ENCODE peak calls at places on chromosomes 7 and 10, in six cellular contexts. T is breast epithelium, X is Calu3, O is endothelial cell, F is heart left ventricle, I is A549. E is an unnamed sample.

GRCh38 chr10:103395754-103396066 is 565 bp downstream of the ATP5MK start:
- DNase-seq in T (no peak), X (no peak), O (no peak), F (no peak), I (peak), E (no peak)

GRCh38 chr7:116671681-116672595 is at the start of gene MET:
- DNase-seq in T (peak), X (peak), O (peak), F (peak), I (peak), E (peak)

GRCh38 chr10:110919349-110919931 is at the start of gene SHOC2:
- DNase-seq in T (peak), X (peak), O (peak), F (peak), I (no peak), E (peak)

GRCh38 chr7:45036801-45037200 is 36.8 kb downstream of the CCM2 start:
- DNase-seq in T (no peak), X (no peak), O (no peak), F (no peak), I (no peak), E (no peak)

GRCh38 chr7:108423089-108423989 is 32.9 kb downstream of the NRCAM start:
- DNase-seq in T (no peak), X (no peak), O (no peak), F (no peak), I (no peak), E (no peak)

GRCh38 chr7:104207348-104207730 is 474 bp downstream of the ORC5 start:
- DNase-seq in T (no peak), X (no peak), O (peak), F (no peak), I (peak), E (no peak)

GRCh38 chr10:24893127-24893526 is 59.3 kb downstream of the PRTFDC1 start:
- DNase-seq in T (no peak), X (no peak), O (no peak), F (no peak), I (no peak), E (no peak)

GRCh38 chr7:124124201-124124600 is 91.3 kb upstream of the TMEM229A start:
- DNase-seq in T (no peak), X (no peak), O (no peak), F (no peak), I (no peak), E (no peak)

GRCh38 chr7:82810558-82811259 is 352.0 kb downstream of the PCLO start:
- DNase-seq in T (no peak), X (peak), O (peak), F (no peak), I (peak), E (no peak)

GRCh38 chr7:90570373-90570959 is 25.7 kb upstream of the CDK14 start:
- DNase-seq in T (no peak), X (no peak), O (no peak), F (no peak), I (no peak), E (no peak)

GRCh38 chr10:44963772-44964633 is 4.4 kb downstream of the RASSF4 start:
- DNase-seq in T (peak), X (peak), O (no peak), F (peak), I (no peak), E (peak)

GRCh38 chr10:10605551-10606081 is 412.1 kb upstream of the CELF2 start:
- DNase-seq in T (no peak), X (no peak), O (no peak), F (no peak), I (no peak), E (no peak)

GRCh38 chr7:95045236-95045923 is 138.0 kb downstream of the PPP1R9A start:
- DNase-seq in T (no peak), X (peak), O (no peak), F (no peak), I (peak), E (no peak)

GRCh38 chr7:69180662-69181061 is 417.6 kb upstream of the AUTS2 start:
- DNase-seq in T (no peak), X (no peak), O (no peak), F (no peak), I (no peak), E (no peak)

GRCh38 chr7:139500770-139501138 is 17.3 kb upstream of the KLRG2 start:
- DNase-seq in T (no peak), X (no peak), O (no peak), F (no peak), I (no peak), E (no peak)

GRCh38 chr7:139509535-139509934 is 13.9 kb upstream of the CLEC2L start:
- DNase-seq in T (no peak), X (no peak), O (no peak), F (no peak), I (no peak), E (no peak)

GRCh38 chr7:139502226-139502625 is 18.8 kb upstream of the KLRG2 start:
- DNase-seq in T (no peak), X (no peak), O (no peak), F (no peak), I (no peak), E (no peak)

GRCh38 chr7:139505563-139505962 is 17.9 kb upstream of the CLEC2L start:
- DNase-seq in T (no peak), X (peak), O (peak), F (no peak), I (peak), E (peak)
- TF ChIP-seq CTCF in T (no peak), X (no peak), O (peak), F (peak), I (peak), E (peak)

GRCh38 chr7:37491919-37492694 is 43.4 kb upstream of the ELMO1 start:
- DNase-seq in T (no peak), X (no peak), O (peak), F (no peak), I (no peak), E (peak)
- TF ChIP-seq CTCF in T (no peak), X (no peak), O (peak), F (no peak), I (no peak), E (peak)

GRCh38 chr7:158351481-158351880 is 236.1 kb downstream of the PTPRN2 start:
- DNase-seq in T (no peak), X (no peak), O (no peak), F (no peak), I (no peak), E (no peak)

GRCh38 chr7:158356454-158356853 is 231.2 kb downstream of the PTPRN2 start:
- DNase-seq in T (no peak), X (no peak), O (no peak), F (no peak), I (no peak), E (no peak)

GRCh38 chr7:158354861-158355260 is 232.8 kb downstream of the PTPRN2 start:
- DNase-seq in T (no peak), X (no peak), O (no peak), F (no peak), I (no peak), E (no peak)

GRCh38 chr7:158355456-158356065 is 232.1 kb downstream of the PTPRN2 start:
- DNase-seq in T (no peak), X (no peak), O (no peak), F (no peak), I (peak), E (peak)

GRCh38 chr7:158353606-158354570 is 233.7 kb downstream of the PTPRN2 start:
- DNase-seq in T (no peak), X (no peak), O (no peak), F (no peak), I (peak), E (peak)
- TF ChIP-seq CTCF in T (no peak), X (no peak), O (no peak), F (peak), I (peak), E (peak)

GRCh38 chr7:113404245-113404644 is 285.9 kb upstream of the SMIM30 start:
- DNase-seq in T (no peak), X (no peak), O (peak), F (no peak), I (peak), E (peak)
- TF ChIP-seq CTCF in T (no peak), X (peak), O (peak), F (peak), I (peak), E (peak)

GRCh38 chr10:121592155-121592890 is 5.9 kb downstream of the FGFR2 start:
- DNase-seq in T (no peak), X (no peak), O (no peak), F (no peak), I (no peak), E (no peak)
- TF ChIP-seq CTCF in T (no peak), X (peak), O (peak), F (no peak), I (no peak), E (peak)

GRCh38 chr7:154888690-154889089 is 114.2 kb downstream of the PAXIP1 start:
- DNase-seq in T (no peak), X (no peak), O (no peak), F (no peak), I (no peak), E (no peak)

GRCh38 chr7:154886591-154886990 is 116.3 kb downstream of the PAXIP1 start:
- DNase-seq in T (no peak), X (no peak), O (no peak), F (no peak), I (no peak), E (no peak)

DNA sequence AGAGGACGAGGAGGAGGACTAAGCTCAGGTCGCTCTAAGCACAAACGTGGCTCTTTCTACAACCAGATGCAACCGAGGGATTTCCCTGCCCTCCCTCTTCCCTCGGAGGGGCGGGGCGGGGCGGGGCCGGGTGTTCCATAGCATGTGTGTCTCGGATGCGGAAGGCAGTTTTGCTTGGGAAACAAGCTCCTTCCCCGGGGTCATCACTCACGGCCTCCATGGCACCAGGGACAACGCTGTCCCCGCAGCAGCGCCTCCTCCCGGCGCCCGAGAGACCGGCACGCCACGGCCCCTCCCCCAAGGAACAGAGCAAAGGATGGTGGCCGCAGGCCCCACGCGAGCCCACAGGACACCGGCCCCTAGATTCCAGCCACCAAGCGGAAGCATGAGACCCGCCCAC is 110.5 kb downstream of the PAXIP1 start:
- DNase-seq in T (no peak), X (no peak), O (no peak), F (no peak), I (no peak), E (no peak)
- TF ChIP-seq CTCF in T (no peak), X (no peak), O (no peak), F (no peak), I (no peak), E (no peak)

GRCh38 chr10:63901228-63901627 is 380.0 kb downstream of the REEP3 start:
- DNase-seq in T (no peak), X (peak), O (no peak), F (no peak), I (peak), E (no peak)
- TF ChIP-seq CTCF in T (no peak), X (peak), O (peak), F (no peak), I (no peak), E (peak)

GRCh38 chr10:130190065-130190736 is 54.0 kb downstream of the GLRX3 start:
- DNase-seq in T (peak), X (peak), O (peak), F (peak), I (peak), E (peak)
- TF ChIP-seq CTCF in T (peak), X (peak), O (peak), F (peak), I (peak), E (peak)

GRCh38 chr10:60809157-60809556 is 30.9 kb downstream of the CDK1 start:
- DNase-seq in T (no peak), X (no peak), O (no peak), F (no peak), I (peak), E (no peak)

GRCh38 chr10:60806951-60807350 is 28.7 kb downstream of the CDK1 start:
- DNase-seq in T (no peak), X (no peak), O (no peak), F (no peak), I (no peak), E (no peak)

GRCh38 chr10:60807499-60807898 is 29.2 kb downstream of the CDK1 start:
- DNase-seq in T (no peak), X (no peak), O (no peak), F (no peak), I (no peak), E (no peak)

GRCh38 chr10:60810437-60811182 is 32.3 kb downstream of the CDK1 start:
- DNase-seq in T (no peak), X (peak), O (no peak), F (no peak), I (peak), E (no peak)

GRCh38 chr10:60808031-60808430 is 29.8 kb downstream of the CDK1 start:
- DNase-seq in T (no peak), X (no peak), O (no peak), F (no peak), I (no peak), E (no peak)
- TF ChIP-seq CTCF in T (no peak), X (no peak), O (no peak), F (no peak), I (no peak), E (no peak)